ENCODE peak calls at places on chromosome 7, in four cellular contexts. K, A, C and G are unnamed samples.
A peak's percentile ranks its signal among the peaks of the same experiment; 100 is the strongest.

GRCh38 chr7:137716061-137716460 is 130.7 kb downstream of the DGKI start:
- DNase-seq in K (no peak), A (no peak), C (no peak), G (no peak)

GRCh38 chr7:68288099-68288498 is 1291.5 kb downstream of the TYW1 start:
- DNase-seq in K (no peak), A (no peak), C (no peak), G (no peak)

GRCh38 chr7:119223930-119224329 is 999.4 kb downstream of the ANKRD7 start:
- DNase-seq in K (no peak), A (no peak), C (no peak), G (no peak)

GRCh38 chr7:31767686-31768358 is 80.8 kb downstream of the PPP1R17 start:
- DNase-seq in K (peak; percentile 68), A (no peak), C (no peak), G (no peak)

GRCh38 chr7:45937862-45938261 is 16.8 kb upstream of the IGFBP3 start:
- DNase-seq in K (no peak), A (no peak), C (no peak), G (no peak)

GRCh38 chr7:99504281-99504602 is 220 bp upstream of the ZKSCAN5 start:
- DNase-seq in K (peak; percentile 100), A (no peak), C (no peak), G (no peak)

GRCh38 chr7:78139335-78139734 is 340.8 kb downstream of the PHTF2 start:
- DNase-seq in K (no peak), A (no peak), C (no peak), G (no peak)

GRCh38 chr7:140010194-140010895 is 52.4 kb downstream of the PARP12 start:
- DNase-seq in K (no peak), A (no peak), C (no peak), G (no peak)

GRCh38 chr7:8305625-8306388 is 43.8 kb upstream of the ICA1 start:
- DNase-seq in K (no peak), A (no peak), C (no peak), G (no peak)

GRCh38 chr7:76315372-76315771 is 12.9 kb downstream of the HSPB1 start:
- DNase-seq in K (no peak), A (no peak), C (no peak), G (no peak)

GRCh38 chr7:44062180-44062902 is 3.0 kb downstream of the PGAM2 start:
- DNase-seq in K (no peak), A (no peak), C (no peak), G (no peak)

GRCh38 chr7:36161996-36162395 is 8.9 kb downstream of the EEPD1 start:
- DNase-seq in K (no peak), A (no peak), C (peak; percentile 47), G (no peak)

GRCh38 chr7:155052982-155053381 is 17.1 kb upstream of the HTR5A start:
- DNase-seq in K (no peak), A (no peak), C (no peak), G (no peak)

GRCh38 chr7:112080441-112080840 is 125.8 kb downstream of the DOCK4 start:
- DNase-seq in K (no peak), A (peak; percentile 63), C (peak; percentile 64), G (no peak)

GRCh38 chr7:130273863-130274262 is 7.2 kb downstream of the CPA2 start:
- DNase-seq in K (no peak), A (no peak), C (no peak), G (peak; percentile 75)

GRCh38 chr7:13603661-13604060 is 385.8 kb downstream of the ETV1 start:
- DNase-seq in K (no peak), A (no peak), C (peak; percentile 19), G (no peak)

GRCh38 chr7:48962821-48963505 is 38.6 kb downstream of the CDC14C start:
- DNase-seq in K (peak; percentile 15), A (no peak), C (peak; percentile 3), G (peak; percentile 34)

GRCh38 chr7:73701357-73701995 is 18.0 kb downstream of the STX1A start:
- DNase-seq in K (peak; percentile 87), A (peak; percentile 70), C (no peak), G (peak; percentile 54)

GRCh38 chr7:105916603-105917002 is 40.2 kb upstream of the ATXN7L1 start:
- DNase-seq in K (no peak), A (no peak), C (peak; percentile 12), G (no peak)

GRCh38 chr7:124263232-124263827 is 230.5 kb upstream of the TMEM229A start:
- DNase-seq in K (peak; percentile 69), A (peak; percentile 92), C (no peak), G (no peak)

GRCh38 chr7:117871778-117872538 is 1.3 kb downstream of the CTTNBP2 start:
- DNase-seq in K (peak; percentile 60), A (no peak), C (no peak), G (peak; percentile 73)

GRCh38 chr7:68162712-68163111 is 1166.1 kb downstream of the TYW1 start:
- DNase-seq in K (no peak), A (no peak), C (no peak), G (no peak)

GRCh38 chr7:115910541-115911164 is 119.9 kb downstream of the TFEC start:
- DNase-seq in K (no peak), A (peak; percentile 75), C (peak; percentile 4), G (peak; percentile 23)

GRCh38 chr7:155644971-155645509 is 579 bp downstream of the RBM33 start:
- DNase-seq in K (peak; percentile 22), A (peak; percentile 69), C (peak; percentile 33), G (peak; percentile 49)

GRCh38 chr7:111639894-111640293 is 77.6 kb upstream of the IMMP2L start:
- DNase-seq in K (no peak), A (no peak), C (no peak), G (no peak)